ENCODE peak calls at places on chromosomes 4 and X, in six cellular contexts. K is left colon; T is AG10803; C is DMS153; P is activated CD4-positive, alpha-beta T cell treated with anti-CD3 and anti-CD28 coated beads for 36 hours; F is left lung. D is an unnamed sample.

GRCh38 chrX:48700951-48701653 is 4.6 kb downstream of the SUV39H1 start:
- DNase-seq in K (no peak), T (no peak), C (no peak), P (no peak), F (no peak), D (no peak)

GRCh38 chr4:128862608-128863313 is 53.3 kb downstream of the JADE1 start:
- DNase-seq in K (no peak), T (no peak), C (no peak), P (peak), F (no peak), D (no peak)

GRCh38 chr4:168540865-168541607 is 44.2 kb downstream of the PALLD start:
- DNase-seq in K (no peak), T (no peak), C (no peak), P (no peak), F (no peak), D (peak)

GRCh38 chr4:140234697-140235060 is 80.7 kb upstream of the MAML3 start:
- DNase-seq in K (no peak), T (no peak), C (no peak), P (peak), F (no peak), D (no peak)

GRCh38 chr4:176539785-176540175 is 220.0 kb downstream of the SPCS3 start:
- DNase-seq in K (no peak), T (no peak), C (no peak), P (no peak), F (no peak), D (no peak)

GRCh38 chr4:75698162-75698962 is 25.2 kb upstream of the G3BP2 start:
- DNase-seq in K (no peak), T (no peak), C (no peak), P (peak), F (no peak), D (no peak)

GRCh38 chr4:159649237-159649636 is 546.4 kb downstream of the RAPGEF2 start:
- DNase-seq in K (no peak), T (no peak), C (no peak), P (no peak), F (no peak), D (no peak)

GRCh38 chrX:48936429-48937064 is 17.7 kb upstream of the PIM2 start:
- DNase-seq in K (no peak), T (no peak), C (no peak), P (no peak), F (no peak), D (no peak)

GRCh38 chr4:8060632-8061031 is 98.0 kb downstream of the ABLIM2 start:
- DNase-seq in K (no peak), T (no peak), C (no peak), P (no peak), F (no peak), D (no peak)

GRCh38 chr4:174116021-174116420 is 167.4 kb downstream of the FBXO8 start:
- DNase-seq in K (no peak), T (no peak), C (no peak), P (no peak), F (no peak), D (no peak)

GRCh38 chr4:2166253-2166652 is 75.7 kb downstream of the HAUS3 start:
- DNase-seq in K (no peak), T (no peak), C (no peak), P (no peak), F (no peak), D (no peak)

GRCh38 chr4:24560770-24561415 is 23.5 kb downstream of the DHX15 start:
- DNase-seq in K (no peak), T (peak), C (no peak), P (no peak), F (no peak), D (peak)

GRCh38 chrX:45068555-45068954 is 132.1 kb downstream of the DIPK2B start:
- DNase-seq in K (no peak), T (no peak), C (no peak), P (peak), F (no peak), D (no peak)

GRCh38 chr4:183834252-183834651 is 70.9 kb upstream of the STOX2 start:
- DNase-seq in K (no peak), T (no peak), C (no peak), P (no peak), F (no peak), D (no peak)

GRCh38 chr4:143355540-143356217 is 19.0 kb downstream of the GAB1 start:
- DNase-seq in K (no peak), T (peak), C (no peak), P (no peak), F (no peak), D (peak)

GRCh38 chr4:122810669-122811068 is 16.0 kb upstream of the FGF2 start:
- DNase-seq in K (no peak), T (no peak), C (no peak), P (no peak), F (no peak), D (peak)

D was measured in fibroblast of mammary gland.